ENCODE peak calls at places on chromosomes 2 and 18, in eight cellular contexts. One of them, this sample, is unnamed.

GRCh38 chr2:201129044-201129505 is 13.1 kb downstream of the CFLAR start:
- DNase-seq in lower leg skin: no peak
- DNase-seq in testis: no peak
- DNase-seq in GM12891: no peak
- DNase-seq in stomach: peak
- DNase-seq in A549: peak
- DNase-seq in vagina: no peak
- DNase-seq in H54: no peak
- DNase-seq in this sample: peak

GRCh38 chr2:64975232-64975791 is 13.9 kb upstream of the SLC1A4 start:
- DNase-seq in lower leg skin: peak
- DNase-seq in testis: peak
- DNase-seq in GM12891: no peak
- DNase-seq in stomach: no peak
- DNase-seq in A549: peak
- DNase-seq in vagina: no peak
- DNase-seq in H54: peak
- DNase-seq in this sample: no peak

GRCh38 chr2:20013061-20013721 is 723 bp upstream of the MATN3 start:
- DNase-seq in lower leg skin: no peak
- DNase-seq in testis: no peak
- DNase-seq in GM12891: no peak
- DNase-seq in stomach: no peak
- DNase-seq in A549: no peak
- DNase-seq in vagina: no peak
- DNase-seq in H54: no peak
- DNase-seq in this sample: no peak

GRCh38 chr2:73176881-73177644 is 25.3 kb upstream of the NOTO start:
- DNase-seq in lower leg skin: peak
- DNase-seq in testis: peak
- DNase-seq in GM12891: peak
- DNase-seq in stomach: peak
- DNase-seq in A549: peak
- DNase-seq in vagina: no peak
- DNase-seq in H54: peak
- DNase-seq in this sample: peak

GRCh38 chr2:43333096-43333655 is 106.8 kb upstream of the ZFP36L2 start:
- DNase-seq in lower leg skin: no peak
- DNase-seq in testis: no peak
- DNase-seq in GM12891: no peak
- DNase-seq in stomach: no peak
- DNase-seq in A549: no peak
- DNase-seq in vagina: no peak
- DNase-seq in H54: no peak
- DNase-seq in this sample: no peak

GRCh38 chr2:54274781-54275242 is 18.8 kb upstream of the TSPYL6 start:
- DNase-seq in lower leg skin: no peak
- DNase-seq in testis: no peak
- DNase-seq in GM12891: no peak
- DNase-seq in stomach: no peak
- DNase-seq in A549: peak
- DNase-seq in vagina: no peak
- DNase-seq in H54: no peak
- DNase-seq in this sample: no peak

GRCh38 chr18:25067291-25068050 is 284.5 kb downstream of the ZNF521 start:
- DNase-seq in lower leg skin: no peak
- DNase-seq in testis: no peak
- DNase-seq in GM12891: no peak
- DNase-seq in stomach: no peak
- DNase-seq in A549: no peak
- DNase-seq in vagina: no peak
- DNase-seq in H54: no peak
- DNase-seq in this sample: no peak

GRCh38 chr2:135052997-135053474 is 944 bp downstream of the RAB3GAP1 start:
- DNase-seq in lower leg skin: no peak
- DNase-seq in testis: peak
- DNase-seq in GM12891: no peak
- DNase-seq in stomach: no peak
- DNase-seq in A549: no peak
- DNase-seq in vagina: no peak
- DNase-seq in H54: no peak
- DNase-seq in this sample: no peak

GRCh38 chr2:70994445-70995226 is at the start of gene TEX261:
- DNase-seq in lower leg skin: peak
- DNase-seq in testis: peak
- DNase-seq in GM12891: peak
- DNase-seq in stomach: peak
- DNase-seq in A549: peak
- DNase-seq in vagina: peak
- DNase-seq in H54: peak
- DNase-seq in this sample: peak
- TF ChIP-seq POLR2A in lower leg skin: no peak
- TF ChIP-seq POLR2A in testis: no peak
- TF ChIP-seq POLR2A in GM12891: peak
- TF ChIP-seq POLR2A in stomach: no peak
- TF ChIP-seq POLR2A in A549: peak
- TF ChIP-seq POLR2A in vagina: no peak
- TF ChIP-seq POLR2A in H54: peak
- TF ChIP-seq POLR2A in this sample: peak

GRCh38 chr2:186590538-186591441 is 934 bp downstream of the ITGAV start:
- DNase-seq in lower leg skin: no peak
- DNase-seq in testis: peak
- DNase-seq in GM12891: no peak
- DNase-seq in stomach: no peak
- DNase-seq in A549: peak
- DNase-seq in vagina: no peak
- DNase-seq in H54: peak
- DNase-seq in this sample: peak
- TF ChIP-seq POLR2A in lower leg skin: no peak
- TF ChIP-seq POLR2A in testis: no peak
- TF ChIP-seq POLR2A in GM12891: no peak
- TF ChIP-seq POLR2A in stomach: no peak
- TF ChIP-seq POLR2A in A549: no peak
- TF ChIP-seq POLR2A in vagina: no peak
- TF ChIP-seq POLR2A in H54: no peak
- TF ChIP-seq POLR2A in this sample: peak

GRCh38 chr2:6356127-6356761 is 509.5 kb downstream of the CMPK2 start:
- DNase-seq in lower leg skin: no peak
- DNase-seq in testis: no peak
- DNase-seq in GM12891: no peak
- DNase-seq in stomach: no peak
- DNase-seq in A549: no peak
- DNase-seq in vagina: no peak
- DNase-seq in H54: no peak
- DNase-seq in this sample: no peak

GRCh38 chr2:6352906-6353515 is 512.7 kb downstream of the CMPK2 start:
- DNase-seq in lower leg skin: no peak
- DNase-seq in testis: peak
- DNase-seq in GM12891: no peak
- DNase-seq in stomach: peak
- DNase-seq in A549: peak
- DNase-seq in vagina: no peak
- DNase-seq in H54: peak
- DNase-seq in this sample: no peak

GRCh38 chr2:6354546-6354945 is 511.2 kb downstream of the CMPK2 start:
- DNase-seq in lower leg skin: no peak
- DNase-seq in testis: no peak
- DNase-seq in GM12891: no peak
- DNase-seq in stomach: no peak
- DNase-seq in A549: no peak
- DNase-seq in vagina: no peak
- DNase-seq in H54: no peak
- DNase-seq in this sample: no peak

GRCh38 chr2:6353669-6354068 is 512.0 kb downstream of the CMPK2 start:
- DNase-seq in lower leg skin: no peak
- DNase-seq in testis: no peak
- DNase-seq in GM12891: peak
- DNase-seq in stomach: no peak
- DNase-seq in A549: no peak
- DNase-seq in vagina: no peak
- DNase-seq in H54: no peak
- DNase-seq in this sample: no peak

GRCh38 chr2:6352247-6352646 is 513.5 kb downstream of the CMPK2 start:
- DNase-seq in lower leg skin: no peak
- DNase-seq in testis: no peak
- DNase-seq in GM12891: no peak
- DNase-seq in stomach: no peak
- DNase-seq in A549: no peak
- DNase-seq in vagina: no peak
- DNase-seq in H54: no peak
- DNase-seq in this sample: no peak
- TF ChIP-seq POLR2A in lower leg skin: no peak
- TF ChIP-seq POLR2A in testis: no peak
- TF ChIP-seq POLR2A in GM12891: no peak
- TF ChIP-seq POLR2A in stomach: no peak
- TF ChIP-seq POLR2A in A549: no peak
- TF ChIP-seq POLR2A in vagina: no peak
- TF ChIP-seq POLR2A in H54: no peak
- TF ChIP-seq POLR2A in this sample: no peak

GRCh38 chr2:9952856-9953503 is 1.5 kb downstream of the GRHL1 start:
- DNase-seq in lower leg skin: no peak
- DNase-seq in testis: no peak
- DNase-seq in GM12891: no peak
- DNase-seq in stomach: no peak
- DNase-seq in A549: no peak
- DNase-seq in vagina: no peak
- DNase-seq in H54: no peak
- DNase-seq in this sample: no peak

GRCh38 chr2:9951272-9951521 is 296 bp upstream of the GRHL1 start:
- DNase-seq in lower leg skin: peak
- DNase-seq in testis: no peak
- DNase-seq in GM12891: no peak
- DNase-seq in stomach: no peak
- DNase-seq in A549: no peak
- DNase-seq in vagina: no peak
- DNase-seq in H54: no peak
- DNase-seq in this sample: no peak

GRCh38 chr2:9950521-9951271 is 797 bp upstream of the GRHL1 start:
- DNase-seq in lower leg skin: peak
- DNase-seq in testis: peak
- DNase-seq in GM12891: peak
- DNase-seq in stomach: peak
- DNase-seq in A549: no peak
- DNase-seq in vagina: no peak
- DNase-seq in H54: no peak
- DNase-seq in this sample: no peak

GRCh38 chr2:9952286-9952737 is 819 bp downstream of the GRHL1 start:
- DNase-seq in lower leg skin: no peak
- DNase-seq in testis: no peak
- DNase-seq in GM12891: no peak
- DNase-seq in stomach: no peak
- DNase-seq in A549: no peak
- DNase-seq in vagina: no peak
- DNase-seq in H54: no peak
- DNase-seq in this sample: peak

GRCh38 chr2:9951522-9952285 is at the start of gene GRHL1:
- DNase-seq in lower leg skin: peak
- DNase-seq in testis: peak
- DNase-seq in GM12891: peak
- DNase-seq in stomach: peak
- DNase-seq in A549: peak
- DNase-seq in vagina: no peak
- DNase-seq in H54: peak
- DNase-seq in this sample: peak
- TF ChIP-seq POLR2A in lower leg skin: no peak
- TF ChIP-seq POLR2A in testis: no peak
- TF ChIP-seq POLR2A in GM12891: no peak
- TF ChIP-seq POLR2A in stomach: no peak
- TF ChIP-seq POLR2A in A549: peak
- TF ChIP-seq POLR2A in vagina: no peak
- TF ChIP-seq POLR2A in H54: no peak
- TF ChIP-seq POLR2A in this sample: no peak

GRCh38 chr18:36153203-36153602 is 23.5 kb downstream of the ELP2 start:
- DNase-seq in lower leg skin: no peak
- DNase-seq in testis: no peak
- DNase-seq in GM12891: no peak
- DNase-seq in stomach: no peak
- DNase-seq in A549: no peak
- DNase-seq in vagina: no peak
- DNase-seq in H54: no peak
- DNase-seq in this sample: no peak
- TF ChIP-seq POLR2A in lower leg skin: no peak
- TF ChIP-seq POLR2A in testis: no peak
- TF ChIP-seq POLR2A in GM12891: no peak
- TF ChIP-seq POLR2A in stomach: no peak
- TF ChIP-seq POLR2A in A549: no peak
- TF ChIP-seq POLR2A in vagina: no peak
- TF ChIP-seq POLR2A in H54: no peak
- TF ChIP-seq POLR2A in this sample: no peak